ENCODE peak calls at places on chromosome X, in nine cellular contexts. S, Q, C, P, L, D, U, W and X are unnamed samples.

GRCh38 chrX:24860140-24860539 is 155.6 kb downstream of the ARX start:
- DNase-seq in U (no peak), S (no peak), L (no peak), Q (no peak), P (no peak), W (no peak), D (no peak), C (no peak), X (no peak)

GRCh38 chrX:121036951-121037350 is 10.5 kb upstream of the GLUD2 start:
- DNase-seq in D (no peak), C (no peak), P (no peak), L (no peak), S (no peak), W (no peak), U (no peak), Q (no peak), X (no peak)

GRCh38 chrX:69374569-69374968 is 129.6 kb upstream of the NALF2 start:
- DNase-seq in D (no peak), S (no peak), P (no peak), C (no peak), W (no peak), U (no peak), L (no peak), Q (no peak), X (no peak)

GRCh38 chrX:111719426-111720210 is 38.6 kb downstream of the ALG13 start:
- DNase-seq in Q (no peak), L (no peak), C (no peak), P (no peak), U (no peak), D (no peak), W (peak; percentile 2), S (no peak), X (no peak)

GRCh38 chrX:64976673-64977040 is 407 bp upstream of the ZC4H2 start:
- DNase-seq in D (no peak), L (no peak), U (no peak), P (no peak), S (no peak), Q (no peak), W (no peak), C (no peak), X (no peak)

GRCh38 chrX:39766882-39767281 is 330.9 kb downstream of the BCOR start:
- DNase-seq in D (no peak), C (no peak), P (no peak), Q (no peak), U (no peak), W (peak; percentile 44), L (peak; percentile 52), S (no peak), X (no peak)

GRCh38 chrX:103918584-103919335 is 43.7 kb upstream of the TMSB15B start:
- DNase-seq in S (no peak), P (no peak), W (peak; percentile 71), U (peak; percentile 19), L (peak; percentile 85), Q (peak; percentile 39), D (peak; percentile 68), C (peak; percentile 38), X (no peak)

GRCh38 chrX:135531813-135532212 is 11.4 kb downstream of the INTS6L start:
- DNase-seq in P (no peak), U (no peak), D (no peak), S (no peak), L (no peak), W (no peak), Q (no peak), C (no peak), X (no peak)

GRCh38 chrX:56765816-56766553 is 36.9 kb downstream of the NBDY start:
- DNase-seq in C (no peak), D (peak; percentile 12), W (no peak), U (no peak), Q (no peak), L (peak; percentile 54), P (no peak), S (no peak), X (no peak)

GRCh38 chrX:21770631-21771321 is 12.9 kb upstream of the SMPX start:
- DNase-seq in D (no peak), W (no peak), S (no peak), P (no peak), C (no peak), Q (no peak), U (no peak), L (no peak), X (no peak)

GRCh38 chrX:19514791-19515614 is at the start of gene MAP3K15:
- DNase-seq in L (no peak), S (no peak), P (no peak), Q (peak; percentile 33), W (peak; percentile 74), D (peak; percentile 14), C (peak; percentile 32), U (no peak), X (no peak)

GRCh38 chrX:65610040-65610439 is 57.4 kb upstream of the MSN start:
- DNase-seq in W (no peak), P (no peak), S (no peak), D (no peak), U (no peak), C (no peak), L (no peak), Q (no peak), X (peak; percentile 55)

GRCh38 chrX:10175317-10175871 is 18.6 kb downstream of the CLCN4 start:
- DNase-seq in L (peak; percentile 74), S (no peak), D (no peak), Q (no peak), P (no peak), U (no peak), C (no peak), W (no peak), X (no peak)

GRCh38 chrX:129006491-129006890 is 516.8 kb downstream of the SMARCA1 start:
- DNase-seq in P (no peak), W (no peak), S (no peak), D (no peak), L (no peak), C (no peak), Q (no peak), U (no peak), X (no peak)

GRCh38 chrX:40105016-40105790 is 7.4 kb upstream of the BCOR start:
- DNase-seq in D (peak; percentile 57), L (no peak), C (no peak), P (no peak), S (no peak), Q (no peak), W (peak; percentile 64), U (peak; percentile 7), X (no peak)

GRCh38 chrX:14865201-14865600 is 7.7 kb downstream of the FANCB start:
- DNase-seq in S (no peak), L (no peak), Q (no peak), W (no peak), D (no peak), U (no peak), C (no peak), P (no peak), X (no peak)

GRCh38 chrX:96407501-96407900 is 277.1 kb upstream of the DIAPH2 start:
- DNase-seq in L (no peak), Q (no peak), W (no peak), S (no peak), D (no peak), U (peak; percentile 40), C (no peak), P (no peak), X (no peak)

GRCh38 chrX:93419642-93420041 is 253.7 kb downstream of the NAP1L3 start:
- DNase-seq in L (no peak), D (no peak), S (no peak), Q (no peak), U (no peak), C (no peak), P (no peak), W (no peak), X (no peak)

GRCh38 chrX:69724307-69724706 is 108.4 kb downstream of the EDA start:
- DNase-seq in D (no peak), C (no peak), S (no peak), W (no peak), L (no peak), U (no peak), P (no peak), Q (no peak), X (no peak)

GRCh38 chrX:26918633-26919032 is 544.5 kb downstream of the PPP4R3C start:
- DNase-seq in D (no peak), S (no peak), C (no peak), L (no peak), U (no peak), P (no peak), Q (no peak), W (peak; percentile 16), X (peak; percentile 6)

GRCh38 chrX:109475174-109475891 is 6.6 kb downstream of the GUCY2F start:
- DNase-seq in L (no peak), P (no peak), Q (no peak), D (no peak), C (no peak), U (peak; percentile 11), W (peak; percentile 31), S (peak; percentile 17), X (no peak)

GRCh38 chrX:8235026-8235425 is 64.0 kb upstream of the VCX2 start:
- DNase-seq in Q (no peak), W (no peak), D (no peak), P (no peak), C (no peak), L (no peak), U (no peak), S (no peak), X (no peak)

GRCh38 chrX:48468693-48469691 is 1.1 kb downstream of the SLC38A5 start:
- DNase-seq in S (no peak), P (no peak), C (no peak), U (no peak), L (peak; percentile 52), W (no peak), Q (no peak), D (peak; percentile 31), X (no peak)
- TF ChIP-seq POLR2AphosphoS5 in S (no peak), P (no peak), C (no peak), U (no peak), L (no peak), W (no peak), Q (no peak), D (no peak), X (peak; percentile 32)

DNA sequence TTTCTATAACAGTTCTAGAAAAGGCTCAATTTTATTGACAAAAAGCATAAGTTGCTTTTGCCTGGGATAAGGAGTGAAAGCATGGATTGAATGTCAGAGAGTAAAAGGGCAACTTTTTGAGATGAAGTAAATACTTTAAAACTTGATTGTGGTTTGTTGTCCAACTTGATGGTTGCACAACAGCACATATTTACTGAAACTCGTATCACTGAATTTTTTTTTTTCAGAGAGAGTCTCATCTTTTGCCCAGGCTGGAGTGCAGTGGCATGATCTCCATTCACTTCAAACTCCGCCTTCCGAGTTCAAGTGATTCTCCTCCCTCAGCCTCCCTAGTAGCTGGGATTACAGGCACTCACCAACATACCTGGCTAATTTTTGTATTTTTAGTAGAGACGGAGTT is 856.8 kb downstream of the SH3BGRL start:
- DNase-seq in D (no peak), Q (no peak), P (no peak), C (no peak), U (no peak), W (no peak), L (no peak), S (no peak), X (no peak)
- TF ChIP-seq POLR2AphosphoS5 in D (no peak), Q (no peak), P (no peak), C (no peak), U (no peak), W (no peak), L (no peak), S (no peak), X (no peak)

GRCh38 chrX:74940414-74940813 is 15.2 kb upstream of the NEXMIF start:
- DNase-seq in S (no peak), D (no peak), P (no peak), U (no peak), C (no peak), L (no peak), W (no peak), Q (no peak), X (no peak)
- TF ChIP-seq POLR2AphosphoS5 in S (no peak), D (no peak), P (no peak), U (no peak), C (no peak), L (no peak), W (no peak), Q (no peak), X (no peak)

GRCh38 chrX:23786268-23786815 is 3.4 kb downstream of the SAT1 start:
- DNase-seq in L (no peak), C (no peak), Q (no peak), S (no peak), W (no peak), U (no peak), D (no peak), P (no peak), X (no peak)
- TF ChIP-seq POLR2AphosphoS5 in L (peak; percentile 13), C (peak; percentile 64), Q (no peak), S (peak; percentile 30), W (no peak), U (no peak), D (no peak), P (peak; percentile 69), X (no peak)